ENCODE peak calls at places on chromosomes 13 and 19, in four cellular contexts. A is coronary artery; X is IMR-90; D is CD4-positive, alpha-beta memory T cell. U is an unnamed sample.

GRCh38 chr19:29624489-29625210 is 18.6 kb downstream of the POP4 start:
- DNase-seq in A (no peak), X (peak), D (no peak), U (no peak)

GRCh38 chr13:29427937-29428309 is 167.6 kb downstream of the SLC7A1 start:
- DNase-seq in A (no peak), X (no peak), D (no peak), U (no peak)

GRCh38 chr13:30734434-30734833 is 909 bp upstream of the ALOX5AP start:
- DNase-seq in A (no peak), X (peak), D (no peak), U (no peak)

GRCh38 chr13:24348385-24348784 is 39.0 kb downstream of the C1QTNF9 start:
- DNase-seq in A (no peak), X (no peak), D (no peak), U (no peak)

GRCh38 chr13:31797154-31797775 is 57.9 kb downstream of the RXFP2 start:
- DNase-seq in A (no peak), X (peak), D (no peak), U (no peak)

GRCh38 chr19:41194157-41194552 is 1.1 kb downstream of the CYP2S1 start:
- DNase-seq in A (no peak), X (no peak), D (no peak), U (no peak)

GRCh38 chr19:40674291-40674690 is 16.2 kb downstream of the NUMBL start:
- DNase-seq in A (no peak), X (no peak), D (no peak), U (no peak)

GRCh38 chr13:73273737-73274136 is 214.9 kb downstream of the KLF5 start:
- DNase-seq in A (no peak), X (peak), D (no peak), U (no peak)

GRCh38 chr13:110929104-110929777 is 14.4 kb upstream of the ANKRD10 start:
- DNase-seq in A (peak), X (no peak), D (no peak), U (no peak)

GRCh38 chr13:28117689-28118377 is 17.5 kb upstream of the FLT3 start:
- DNase-seq in A (no peak), X (no peak), D (no peak), U (no peak)

GRCh38 chr13:40480915-40481525 is 185.4 kb downstream of the FOXO1 start:
- DNase-seq in A (no peak), X (no peak), D (no peak), U (no peak)

GRCh38 chr19:43779820-43780219 is 953 bp downstream of the KCNN4 start:
- DNase-seq in A (no peak), X (no peak), D (no peak), U (no peak)

GRCh38 chr19:35704218-35704617 is at the start of gene ZBTB32:
- DNase-seq in A (no peak), X (peak), D (no peak), U (no peak)

GRCh38 chr19:29658221-29658991 is 6.9 kb upstream of the PLEKHF1 start:
- DNase-seq in A (no peak), X (peak), D (no peak), U (no peak)

GRCh38 chr13:53783466-53783865 is 754.9 kb downstream of the OLFM4 start:
- DNase-seq in A (no peak), X (no peak), D (no peak), U (no peak)

GRCh38 chr19:29029271-29029670 is 183.7 kb downstream of the UQCRFS1 start:
- DNase-seq in A (no peak), X (peak), D (no peak), U (no peak)

GRCh38 chr13:95056266-95056665 is 245.0 kb downstream of the ABCC4 start:
- DNase-seq in A (no peak), X (no peak), D (no peak), U (no peak)
- H3K27ac ChIP-seq in A (no peak), X (no peak), D (no peak), U (no peak)

GRCh38 chr13:41670873-41671443 is 213.6 kb downstream of the RGCC start:
- DNase-seq in A (no peak), X (no peak), D (no peak), U (no peak)

GRCh38 chr13:41668130-41668757 is 210.9 kb downstream of the RGCC start:
- DNase-seq in A (peak), X (peak), D (peak), U (peak)
- H3K27ac ChIP-seq in A (no peak), X (no peak), D (no peak), U (no peak)

DNA sequence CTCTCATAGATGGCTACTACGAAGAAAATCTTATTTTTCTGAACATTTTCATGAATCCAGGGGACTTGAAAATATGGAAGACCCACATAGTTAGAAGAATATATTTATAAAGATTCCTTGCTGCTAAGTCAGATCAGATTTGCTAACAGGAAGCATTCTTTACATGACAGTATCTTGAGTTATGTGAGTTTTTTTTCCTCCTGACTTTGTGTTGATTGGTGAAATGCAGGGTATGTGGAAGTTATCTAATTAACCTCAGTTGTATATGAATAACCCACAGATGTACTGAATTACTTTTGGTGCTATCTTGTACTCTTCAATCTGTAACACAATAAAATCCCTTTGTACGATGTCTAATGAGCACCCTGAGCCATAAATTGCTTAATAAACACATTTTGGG is 53.8 kb downstream of the ESD start:
- DNase-seq in A (no peak), X (peak), D (no peak), U (no peak)
- H3K27ac ChIP-seq in A (no peak), X (no peak), D (no peak), U (no peak)

GRCh38 chr19:6800991-6801396 is 28.5 kb downstream of the VAV1 start:
- DNase-seq in A (no peak), X (peak), D (peak), U (no peak)

GRCh38 chr19:6793973-6794372 is 21.5 kb downstream of the VAV1 start:
- DNase-seq in A (no peak), X (no peak), D (no peak), U (no peak)

GRCh38 chr19:6793411-6793810 is 20.9 kb downstream of the VAV1 start:
- DNase-seq in A (no peak), X (no peak), D (no peak), U (no peak)

GRCh38 chr19:6794817-6795431 is 22.4 kb downstream of the VAV1 start:
- DNase-seq in A (no peak), X (no peak), D (no peak), U (no peak)

GRCh38 chr19:6796278-6796677 is 23.8 kb downstream of the VAV1 start:
- DNase-seq in A (no peak), X (no peak), D (no peak), U (no peak)
- H3K27ac ChIP-seq in A (no peak), X (no peak), D (no peak), U (no peak)

GRCh38 chr19:47704024-47704423 is 9.2 kb upstream of the EHD2 start:
- DNase-seq in A (no peak), X (peak), D (no peak), U (no peak)

GRCh38 chr19:47707135-47707925 is 5.9 kb upstream of the EHD2 start:
- DNase-seq in A (no peak), X (peak), D (peak), U (peak)

GRCh38 chr19:47702671-47703070 is 10.6 kb upstream of the EHD2 start:
- DNase-seq in A (no peak), X (no peak), D (no peak), U (no peak)

GRCh38 chr19:47703301-47703700 is 9.9 kb upstream of the EHD2 start:
- DNase-seq in A (no peak), X (no peak), D (no peak), U (no peak)

GRCh38 chr19:47704656-47705055 is 8.6 kb upstream of the EHD2 start:
- DNase-seq in A (no peak), X (no peak), D (no peak), U (no peak)
- H3K27ac ChIP-seq in A (no peak), X (peak), D (no peak), U (no peak)

GRCh38 chr13:99392806-99393135 is 85.6 kb upstream of the GPR183 start:
- DNase-seq in A (no peak), X (no peak), D (no peak), U (no peak)
- H3K27ac ChIP-seq in A (no peak), X (no peak), D (no peak), U (no peak)

GRCh38 chr13:114062341-114062740 is 70.1 kb downstream of the RASA3 start:
- DNase-seq in A (no peak), X (no peak), D (no peak), U (no peak)
- H3K27ac ChIP-seq in A (peak), X (peak), D (no peak), U (peak)

GRCh38 chr13:50969691-50970090 is 60.1 kb downstream of the RNASEH2B start:
- DNase-seq in A (no peak), X (no peak), D (no peak), U (no peak)
- H3K27ac ChIP-seq in A (no peak), X (no peak), D (no peak), U (no peak)

GRCh38 chr13:98481511-98481951 is 95.4 kb downstream of the STK24 start:
- DNase-seq in A (no peak), X (peak), D (no peak), U (no peak)
- H3K27ac ChIP-seq in A (no peak), X (no peak), D (no peak), U (no peak)